ENCODE peak calls at places on chromosomes 12 and 14, in six cellular contexts. I is fibroblast of lung, Z is bronchial epithelial cell, J is transverse colon, A is tibial artery, M is heart right ventricle. V is an unnamed sample.

GRCh38 chr12:131901431-131902331 is 7.3 kb downstream of the ULK1 start:
- DNase-seq in A (peak), J (no peak), M (peak), I (no peak), Z (no peak), V (peak)

GRCh38 chr14:90698379-90698869 is 117.8 kb downstream of the TTC7B start:
- DNase-seq in J (peak), Z (no peak), A (peak), I (peak), M (peak), V (peak)

GRCh38 chr12:111405856-111406473 is at the start of gene SH2B3:
- DNase-seq in M (no peak), J (no peak), Z (no peak), I (peak), A (no peak), V (no peak)

GRCh38 chr12:51393676-51394545 is 2.7 kb upstream of the GALNT6 start:
- DNase-seq in J (peak), I (peak), A (no peak), Z (peak), M (no peak), V (no peak)

GRCh38 chr12:57520008-57520726 is at the start of gene DDIT3:
- DNase-seq in M (peak), Z (peak), I (peak), J (peak), A (peak), V (peak)

GRCh38 chr14:21476526-21476924 is 234 bp downstream of the RAB2B start:
- DNase-seq in A (no peak), M (peak), I (peak), J (peak), Z (peak), V (peak)

GRCh38 chr12:107990325-107990724 is 138.8 kb upstream of the WSCD2 start:
- DNase-seq in A (no peak), Z (peak), I (no peak), J (peak), M (no peak), V (peak)

GRCh38 chr12:64091186-64091585 is 130.9 kb downstream of the KICS2 start:
- DNase-seq in M (no peak), Z (no peak), A (no peak), J (no peak), I (no peak), V (no peak)

GRCh38 chr14:85301506-85301905 is 228.4 kb upstream of the FLRT2 start:
- DNase-seq in A (no peak), M (no peak), Z (no peak), J (no peak), I (no peak), V (no peak)

GRCh38 chr12:4272976-4273650 is 449 bp upstream of the CCND2 start:
- DNase-seq in J (no peak), Z (peak), M (no peak), A (no peak), I (no peak), V (no peak)
- H3K4me3 ChIP-seq in J (peak), Z (peak), M (peak), A (peak), I (peak), V (peak)

GRCh38 chr14:96229315-96229714 is 24.7 kb downstream of the BDKRB2 start:
- DNase-seq in M (no peak), Z (no peak), I (no peak), J (no peak), A (no peak), V (no peak)

GRCh38 chr14:96235426-96235825 is 20.6 kb upstream of the BDKRB1 start:
- DNase-seq in J (no peak), I (no peak), Z (no peak), M (no peak), A (no peak), V (no peak)

GRCh38 chr14:96227428-96227827 is 22.8 kb downstream of the BDKRB2 start:
- DNase-seq in Z (no peak), M (no peak), I (no peak), J (no peak), A (no peak), V (no peak)

GRCh38 chr14:96237641-96238040 is 18.4 kb upstream of the BDKRB1 start:
- DNase-seq in A (no peak), M (no peak), Z (no peak), I (no peak), J (no peak), V (no peak)

DNA sequence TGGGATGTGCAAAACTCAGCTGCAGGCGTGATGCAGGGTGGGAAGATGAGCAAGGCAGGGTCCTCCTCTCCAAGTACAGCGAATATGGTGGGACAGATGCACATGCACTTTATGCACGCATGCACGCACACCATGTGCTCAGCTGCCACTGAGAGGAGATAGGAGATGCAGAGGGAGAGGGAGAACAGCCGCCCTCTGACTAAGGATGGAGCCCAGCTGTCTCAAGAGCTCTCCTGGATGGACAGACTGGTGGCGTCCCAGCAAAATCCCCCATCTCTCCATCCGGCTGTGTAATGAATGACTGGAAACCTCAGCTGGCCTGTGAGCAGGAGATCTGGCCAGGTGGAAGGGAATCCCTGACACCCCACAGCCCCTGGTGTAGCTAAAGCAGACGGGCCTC is 24.3 kb upstream of the BDKRB1 start:
- DNase-seq in A (no peak), Z (no peak), I (no peak), M (no peak), J (no peak), V (no peak)
- H3K4me3 ChIP-seq in A (no peak), Z (no peak), I (no peak), M (no peak), J (no peak), V (no peak)

GRCh38 chr12:118694128-118694775 is 287.1 kb upstream of the SRRM4 start:
- DNase-seq in I (no peak), Z (no peak), M (no peak), J (peak), A (no peak), V (peak)
- H3K4me3 ChIP-seq in I (no peak), Z (no peak), M (no peak), J (no peak), A (no peak), V (no peak)

GRCh38 chr12:68411371-68411770 is 79.2 kb upstream of the MDM1 start:
- DNase-seq in A (no peak), J (no peak), M (no peak), Z (no peak), I (no peak), V (no peak)
- H3K4me3 ChIP-seq in A (no peak), J (no peak), M (no peak), Z (no peak), I (no peak), V (no peak)

GRCh38 chr12:24996820-24997219 is 47.9 kb upstream of the BCAT1 start:
- DNase-seq in M (no peak), Z (no peak), J (no peak), A (no peak), I (no peak), V (no peak)

GRCh38 chr12:25001311-25001710 is 52.4 kb upstream of the BCAT1 start:
- DNase-seq in I (peak), Z (peak), J (no peak), A (no peak), M (no peak), V (no peak)

GRCh38 chr12:24997496-24997895 is 48.6 kb upstream of the BCAT1 start:
- DNase-seq in M (no peak), Z (no peak), I (peak), A (no peak), J (no peak), V (no peak)

GRCh38 chr12:24996102-24996797 is 47.3 kb upstream of the BCAT1 start:
- DNase-seq in Z (no peak), A (no peak), I (no peak), M (no peak), J (no peak), V (no peak)

GRCh38 chr12:24997970-24998582 is 49.2 kb upstream of the BCAT1 start:
- DNase-seq in J (no peak), A (no peak), M (no peak), Z (peak), I (peak), V (no peak)
- H3K4me3 ChIP-seq in J (no peak), A (no peak), M (no peak), Z (no peak), I (no peak), V (no peak)

GRCh38 chr12:49945394-49946080 is 5.0 kb upstream of the AQP2 start:
- DNase-seq in J (peak), Z (peak), M (peak), A (peak), I (peak), V (peak)
- H3K4me3 ChIP-seq in J (peak), Z (no peak), M (peak), A (peak), I (no peak), V (peak)

DNA sequence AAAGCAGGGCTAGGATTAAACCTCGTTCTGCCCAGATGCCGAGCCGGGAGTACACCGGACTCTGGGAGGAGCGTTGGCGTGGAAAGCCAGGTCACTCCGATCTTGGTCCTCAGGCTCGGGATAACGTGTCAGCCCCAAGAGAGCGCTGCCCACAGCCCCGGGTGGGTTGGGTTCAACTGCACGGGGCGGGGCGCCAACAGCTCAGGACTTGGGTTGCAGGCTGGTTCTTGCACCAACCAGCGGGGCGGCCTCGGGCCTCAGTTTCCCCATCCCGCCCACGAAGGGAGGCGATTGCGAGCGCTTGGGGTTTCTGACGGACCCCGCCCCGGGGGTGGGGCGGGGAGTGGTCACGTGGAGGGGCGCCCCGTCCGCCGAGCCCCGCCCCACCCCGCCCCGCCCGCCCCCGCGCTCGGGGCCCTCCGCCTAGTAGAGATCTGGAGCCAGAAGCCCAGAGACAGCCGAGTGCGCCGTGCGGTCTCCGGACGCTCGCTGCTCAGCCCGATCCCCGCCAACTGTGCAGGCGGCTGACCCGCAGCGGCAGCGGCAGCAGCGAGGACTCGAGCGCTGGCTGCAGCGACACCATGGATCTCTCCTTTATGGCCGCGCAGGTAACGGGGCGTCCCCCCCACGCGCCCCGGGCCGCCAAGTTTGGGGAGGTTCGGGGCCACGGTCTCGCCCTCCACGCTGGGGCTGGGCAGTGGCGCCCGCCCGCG is at the start of gene C14orf132:
- DNase-seq in Z (peak), J (peak), I (peak), A (peak), M (peak), V (peak)
- H3K4me3 ChIP-seq in Z (peak), J (peak), I (peak), A (peak), M (peak), V (peak)

GRCh38 chr12:80977356-80977755 is 39.6 kb upstream of the LIN7A start:
- DNase-seq in J (no peak), I (peak), A (no peak), M (no peak), Z (no peak), V (no peak)
- H3K4me3 ChIP-seq in J (no peak), I (no peak), A (no peak), M (no peak), Z (no peak), V (no peak)

GRCh38 chr14:97411938-97412612 is 614.9 kb downstream of the VRK1 start:
- DNase-seq in I (no peak), M (no peak), J (no peak), Z (no peak), A (no peak), V (no peak)

GRCh38 chr14:97408937-97409860 is 612.0 kb downstream of the VRK1 start:
- DNase-seq in Z (no peak), M (no peak), A (no peak), J (no peak), I (no peak), V (no peak)

GRCh38 chr14:97412933-97413574 is 615.9 kb downstream of the VRK1 start:
- DNase-seq in M (no peak), I (no peak), A (no peak), J (no peak), Z (no peak), V (no peak)

GRCh38 chr14:97408503-97408902 is 611.3 kb downstream of the VRK1 start:
- DNase-seq in A (no peak), Z (no peak), I (no peak), J (no peak), M (no peak), V (no peak)

DNA sequence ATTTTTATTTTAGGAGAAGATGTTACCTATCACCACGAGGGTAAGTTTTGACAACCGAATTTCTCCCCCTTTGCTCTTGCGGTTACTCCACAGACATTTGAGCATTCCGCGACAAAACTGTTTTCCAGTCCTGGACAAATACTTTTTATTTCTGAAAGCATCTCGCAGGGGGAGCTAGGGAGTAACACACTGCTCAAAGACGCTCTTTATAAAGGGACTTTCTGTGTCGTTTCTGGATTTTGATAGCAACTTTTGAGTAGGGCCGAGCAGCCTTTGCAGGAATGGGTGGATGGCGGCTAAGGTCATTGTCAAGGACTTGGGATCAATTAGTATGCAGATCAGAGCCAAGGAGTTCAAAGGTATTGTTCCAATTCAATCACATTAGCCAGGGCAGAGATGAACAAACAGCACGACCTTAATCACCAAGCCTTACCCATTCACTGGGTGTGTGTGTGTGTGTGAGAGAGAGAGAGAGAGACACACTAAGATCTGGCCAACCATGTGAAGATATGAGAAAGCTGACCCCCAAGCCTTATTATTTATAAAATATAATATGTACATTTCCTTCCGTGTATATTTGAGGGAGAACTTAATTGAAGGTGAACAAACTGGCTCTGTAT is 613.6 kb downstream of the VRK1 start:
- DNase-seq in M (no peak), Z (peak), J (no peak), A (no peak), I (no peak), V (no peak)
- H3K4me3 ChIP-seq in M (no peak), Z (no peak), J (no peak), A (no peak), I (no peak), V (no peak)

V was measured in left ventricle myocardium inferior.